ENCODE peak calls at places on chromosomes 2 and 18, in four cellular contexts. I is K562, M is HL-60, B is GM12878. G is an unnamed sample.

GRCh38 chr18:10805587-10806088 is 279.8 kb downstream of the NAPG start:
- DNase-seq in B (no peak), M (no peak), I (no peak), G (no peak)

GRCh38 chr2:60414731-60415130 is 138.7 kb downstream of the BCL11A start:
- DNase-seq in B (no peak), I (no peak), M (no peak), G (no peak)

GRCh38 chr2:65974067-65974723 is 460.7 kb upstream of the MEIS1 start:
- DNase-seq in B (no peak), M (no peak), I (no peak), G (no peak)

GRCh38 chr2:226791487-226792081 is 8.0 kb downstream of the IRS1 start:
- DNase-seq in M (no peak), B (peak), I (peak), G (peak)

GRCh38 chr2:73436019-73436418 is 50.4 kb downstream of the ALMS1 start:
- DNase-seq in B (no peak), I (no peak), M (no peak), G (no peak)

GRCh38 chr2:96099861-96100798 is 16.2 kb downstream of the ADRA2B start:
- DNase-seq in M (no peak), I (no peak), B (no peak), G (peak)

GRCh38 chr2:127877626-127878025 is 8.1 kb downstream of the AMMECR1L start:
- DNase-seq in M (no peak), I (no peak), B (no peak), G (no peak)

GRCh38 chr2:236919209-236919608 is 166.5 kb upstream of the COPS8 start:
- DNase-seq in I (no peak), M (no peak), B (no peak), G (no peak)

GRCh38 chr2:216694201-216694825 is 1.0 kb downstream of the IGFBP5 start:
- DNase-seq in I (no peak), M (no peak), B (no peak), G (no peak)

GRCh38 chr2:32289165-32290054 is 11.7 kb downstream of the YIPF4 start:
- DNase-seq in I (no peak), M (peak), B (no peak), G (no peak)

GRCh38 chr2:64401501-64401880 is 52.5 kb upstream of the LGALSL start:
- DNase-seq in I (no peak), B (no peak), M (no peak), G (no peak)

GRCh38 chr2:85721641-85722040 is 27.5 kb downstream of the GNLY start:
- DNase-seq in I (no peak), B (no peak), M (no peak), G (no peak)

GRCh38 chr2:97742381-97742847 is 29.0 kb downstream of the ZAP70 start:
- DNase-seq in B (no peak), I (no peak), M (no peak), G (no peak)

GRCh38 chr18:26022585-26022984 is 67.8 kb downstream of the SS18 start:
- DNase-seq in B (no peak), I (no peak), M (no peak), G (no peak)

GRCh38 chr2:147374410-147374811 is 470.4 kb upstream of the ACVR2A start:
- DNase-seq in B (no peak), M (no peak), I (no peak), G (no peak)

GRCh38 chr2:138121769-138122661 is 157.7 kb downstream of the HNMT start:
- DNase-seq in B (no peak), M (no peak), I (no peak), G (no peak)

GRCh38 chr2:230866704-230867561 is 2.2 kb downstream of the ITM2C start:
- DNase-seq in M (peak), I (no peak), B (no peak), G (no peak)

GRCh38 chr2:100833330-100833729 is 13.4 kb downstream of the NPAS2 start:
- DNase-seq in B (no peak), I (no peak), M (no peak), G (no peak)
- TF ChIP-seq SPI1 in B (no peak), I (no peak), M (no peak), G (no peak)

GRCh38 chr2:239689985-239690384 is 289.2 kb upstream of the HDAC4 start:
- DNase-seq in B (no peak), M (no peak), I (no peak), G (no peak)

GRCh38 chr2:239690651-239691631 is 290.1 kb upstream of the HDAC4 start:
- DNase-seq in I (peak), M (no peak), B (no peak), G (no peak)

GRCh38 chr2:239688840-239689239 is 288.0 kb upstream of the HDAC4 start:
- DNase-seq in M (no peak), I (no peak), B (no peak), G (no peak)

GRCh38 chr2:239688098-239688497 is 287.3 kb upstream of the HDAC4 start:
- DNase-seq in B (no peak), I (peak), M (no peak), G (no peak)

DNA sequence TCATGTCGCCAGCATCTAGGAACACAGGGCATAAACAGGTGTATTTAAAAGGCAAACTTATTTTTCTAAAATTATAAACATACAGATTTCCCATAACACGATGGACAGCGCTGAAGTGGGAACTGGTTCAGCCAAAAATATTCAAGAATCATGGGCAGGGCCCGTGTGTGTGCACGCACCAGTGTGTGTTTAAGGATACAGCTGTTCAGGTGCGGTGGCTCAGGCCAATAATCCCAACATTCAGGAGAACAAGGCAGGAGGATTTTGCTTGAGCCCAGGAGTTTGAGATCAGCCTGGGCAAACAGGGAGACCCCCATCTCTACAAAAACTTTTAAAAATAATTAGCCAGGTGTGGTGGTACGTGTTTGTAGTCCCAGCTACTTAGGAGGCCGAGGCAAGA is 288.6 kb upstream of the HDAC4 start:
- DNase-seq in M (no peak), B (no peak), I (no peak), G (no peak)
- TF ChIP-seq SPI1 in M (no peak), B (no peak), I (no peak), G (no peak)

GRCh38 chr2:48207201-48207641 is 300.9 kb upstream of the FBXO11 start:
- DNase-seq in M (no peak), I (no peak), B (no peak), G (no peak)
- TF ChIP-seq SPI1 in M (no peak), I (no peak), B (no peak), G (no peak)

DNA sequence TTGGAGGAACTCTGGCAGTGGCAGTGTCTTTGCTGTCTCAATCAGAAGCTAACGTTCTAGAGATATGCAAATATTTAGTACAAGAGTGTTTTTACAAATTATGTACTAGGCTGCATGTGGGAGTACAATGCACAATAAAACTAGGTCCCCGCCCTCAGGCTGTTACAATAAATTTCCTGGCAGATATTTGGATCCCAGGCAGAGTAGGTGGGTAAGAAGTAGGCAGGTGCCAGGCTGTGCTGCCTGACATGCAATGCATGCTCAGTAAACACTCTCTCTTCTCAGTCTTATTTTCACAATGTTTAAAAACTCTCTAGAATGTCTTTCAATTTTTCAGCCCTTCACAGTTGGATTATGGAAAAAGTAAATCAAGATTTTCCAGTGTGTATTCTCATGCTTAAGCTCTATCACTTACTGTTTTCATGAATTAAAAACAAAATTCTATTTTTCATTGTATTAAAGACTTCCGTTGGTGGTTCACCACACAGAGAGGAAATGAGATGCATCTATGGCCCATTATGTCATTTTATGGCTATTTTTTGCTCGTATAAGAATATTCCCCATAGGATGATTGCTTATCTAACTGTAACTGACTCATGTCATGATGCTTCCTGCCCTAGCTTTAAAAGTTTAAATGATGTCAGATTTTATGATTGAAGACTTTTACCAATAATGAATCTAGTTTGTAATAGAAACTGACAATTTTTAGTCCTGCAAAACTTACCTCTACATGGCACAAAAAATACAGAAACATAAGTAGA is 346.0 kb downstream of the RND3 start:
- DNase-seq in B (no peak), M (no peak), I (no peak), G (no peak)
- TF ChIP-seq SPI1 in B (no peak), M (no peak), I (no peak), G (no peak)

GRCh38 chr2:186590538-186591441 is 934 bp downstream of the ITGAV start:
- DNase-seq in I (peak), M (no peak), B (no peak), G (no peak)
- TF ChIP-seq SPI1 in I (no peak), M (no peak), B (no peak), G (no peak)

GRCh38 chr2:148675708-148676107 is 31.2 kb downstream of the EPC2 start:
- DNase-seq in M (no peak), I (no peak), B (no peak), G (no peak)

GRCh38 chr2:148670773-148671172 is 26.2 kb downstream of the EPC2 start:
- DNase-seq in M (no peak), B (no peak), I (no peak), G (no peak)

DNA sequence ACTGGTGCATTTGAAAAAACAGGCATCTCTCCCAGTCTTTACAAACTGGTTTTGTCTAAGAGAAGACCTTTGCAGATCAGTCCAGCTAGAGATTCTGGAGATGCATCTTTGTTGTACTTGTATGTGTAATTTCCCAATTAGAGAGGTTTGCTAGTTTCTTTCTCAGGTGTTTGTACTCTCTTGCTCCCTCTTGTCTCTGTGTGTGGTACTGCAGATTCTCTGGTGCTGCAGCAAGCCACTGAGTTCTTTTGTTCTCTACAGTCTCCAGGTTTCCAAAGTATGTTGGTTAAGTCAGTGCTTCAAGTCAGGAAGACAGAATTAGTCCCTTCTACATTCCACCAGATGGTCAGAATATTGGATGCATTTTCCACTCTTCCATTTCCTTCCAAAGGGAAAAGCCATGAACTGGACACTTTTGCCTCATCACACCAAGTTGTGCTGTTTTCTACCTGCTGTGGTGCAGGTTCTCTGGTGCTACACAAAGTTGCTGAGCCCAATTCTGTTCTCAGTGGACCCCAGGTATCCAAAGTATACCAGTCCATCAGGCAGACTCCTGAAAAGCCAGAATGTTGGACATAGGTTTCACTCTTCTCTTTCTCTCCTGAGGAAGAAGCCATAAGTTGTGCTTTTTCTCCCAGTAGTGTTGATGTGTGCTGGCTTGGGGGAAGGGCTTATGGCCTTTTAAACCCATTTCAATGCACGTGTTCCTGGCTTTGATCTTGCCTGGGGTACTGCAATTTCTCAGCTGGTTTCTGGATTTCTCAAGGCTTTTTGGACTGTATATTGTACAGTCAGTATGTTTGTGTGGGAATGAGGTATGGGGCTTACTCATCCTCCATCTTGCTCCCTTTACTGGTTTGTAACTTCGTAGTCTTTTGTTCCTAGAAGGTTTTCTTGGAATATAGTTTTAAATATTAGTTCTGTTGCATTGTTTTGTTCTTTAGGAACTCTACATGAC is 29.8 kb downstream of the EPC2 start:
- DNase-seq in B (no peak), I (peak), M (no peak), G (no peak)
- TF ChIP-seq SPI1 in B (no peak), I (no peak), M (no peak), G (no peak)

GRCh38 chr2:26619096-26619495 is 22.1 kb downstream of the CIB4 start:
- DNase-seq in B (no peak), I (no peak), M (no peak), G (no peak)
- TF ChIP-seq SPI1 in B (no peak), I (no peak), M (no peak), G (no peak)

DNA sequence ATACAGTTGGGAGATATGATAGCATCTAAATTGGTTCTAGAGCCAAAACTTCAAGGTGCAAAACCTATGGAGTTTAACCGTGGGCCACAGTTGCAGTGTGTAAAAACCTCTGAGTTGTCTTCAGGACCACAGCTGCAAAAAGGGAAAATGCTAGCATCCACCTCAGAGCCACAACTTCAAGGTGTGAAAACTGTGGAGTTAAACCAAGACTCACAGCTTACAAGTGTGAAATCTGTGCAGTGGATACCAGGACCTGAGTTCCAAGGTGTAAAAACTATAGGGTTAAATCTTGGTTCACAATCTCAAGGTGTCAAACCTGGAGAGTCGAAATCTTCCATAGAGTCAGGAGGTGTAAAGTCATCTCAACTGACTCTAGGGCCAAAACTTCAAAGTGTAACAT is 10.4 kb upstream of the ZNF512 start:
- DNase-seq in M (no peak), I (no peak), B (no peak), G (no peak)
- TF ChIP-seq SPI1 in M (no peak), I (no peak), B (no peak), G (no peak)

GRCh38 chr2:221779614-221780067 is 207.5 kb upstream of the EPHA4 start:
- DNase-seq in I (no peak), M (no peak), B (no peak), G (no peak)
- TF ChIP-seq SPI1 in I (no peak), M (no peak), B (no peak), G (no peak)